ENCODE peak calls at places on chromosomes 13 and 19, in five cellular contexts. B, I, W, J and L are unnamed samples.

GRCh38 chr13:94122300-94122699 is 357.2 kb downstream of the DCT start:
- DNase-seq in J (no peak), W (no peak), B (no peak), I (peak; percentile 29), L (no peak)

GRCh38 chr19:55546822-55547614 is 1.7 kb upstream of the SBK3 start:
- DNase-seq in B (peak; percentile 46), W (peak; percentile 84), I (peak; percentile 92), J (peak; percentile 86), L (peak; percentile 86)

GRCh38 chr19:15249912-15250634 is 17.8 kb upstream of the EPHX3 start:
- DNase-seq in B (peak; percentile 42), I (no peak), W (peak; percentile 95), J (peak; percentile 95), L (peak; percentile 70)

GRCh38 chr13:46372071-46372470 is 15.0 kb downstream of the RUBCNL start:
- DNase-seq in W (no peak), I (no peak), J (no peak), B (no peak), L (no peak)

GRCh38 chr19:1571358-1571757 is 3.2 kb upstream of the MEX3D start:
- DNase-seq in B (no peak), J (no peak), I (no peak), W (no peak), L (no peak)

GRCh38 chr13:112207124-112207523 is 140.2 kb downstream of the SOX1 start:
- DNase-seq in I (no peak), J (no peak), B (no peak), W (no peak), L (no peak)

GRCh38 chr13:30696278-30697176 is 38.8 kb upstream of the ALOX5AP start:
- DNase-seq in J (peak; percentile 77), B (peak; percentile 41), I (no peak), W (peak; percentile 36), L (peak; percentile 64)

GRCh38 chr19:1832046-1832663 is 16.1 kb downstream of the REXO1 start:
- DNase-seq in B (no peak), J (no peak), W (no peak), I (no peak), L (no peak)

GRCh38 chr13:111503376-111503775 is 182.9 kb downstream of the TEX29 start:
- DNase-seq in J (no peak), W (no peak), I (no peak), B (no peak), L (no peak)

GRCh38 chr19:48629599-48630288 is 7.4 kb downstream of the DBP start:
- DNase-seq in J (peak; percentile 77), B (peak; percentile 92), I (no peak), W (no peak), L (peak; percentile 77)

GRCh38 chr19:45901912-45902650 is at the start of gene MYPOP:
- DNase-seq in W (no peak), I (no peak), J (no peak), B (no peak), L (no peak)

GRCh38 chr13:113044431-113045114 is 61.0 kb upstream of the F7 start:
- DNase-seq in B (no peak), J (no peak), I (no peak), W (no peak), L (no peak)

GRCh38 chr19:40614595-40615411 is 13.6 kb downstream of the LTBP4 start:
- DNase-seq in W (peak; percentile 99), I (peak; percentile 79), J (peak; percentile 93), B (peak; percentile 99), L (peak; percentile 81)

GRCh38 chr13:91144054-91144453 is 203.4 kb upstream of the MIR17HG start:
- DNase-seq in W (no peak), J (peak; percentile 62), B (no peak), I (no peak), L (no peak)

GRCh38 chr13:43991773-43992201 is 112.1 kb downstream of the LACC1 start:
- DNase-seq in W (no peak), I (peak; percentile 14), J (no peak), B (no peak), L (no peak)

GRCh38 chr19:3494051-3494450 is 6.4 kb downstream of the DOHH start:
- DNase-seq in W (no peak), I (no peak), B (no peak), J (no peak), L (no peak)

GRCh38 chr19:6501740-6502648 is at the start of gene TUBB4A:
- DNase-seq in B (no peak), W (no peak), J (no peak), I (peak; percentile 17), L (peak; percentile 63)

GRCh38 chr13:102800145-102801041 is 1.5 kb downstream of the BIVM start:
- DNase-seq in W (peak; percentile 68), J (peak; percentile 88), B (peak; percentile 91), I (peak; percentile 72), L (peak; percentile 93)

GRCh38 chr13:75365724-75366173 is 116.2 kb downstream of the TBC1D4 start:
- DNase-seq in W (peak; percentile 86), J (no peak), B (no peak), I (peak; percentile 92), L (no peak)

GRCh38 chr19:55545913-55546495 is 661 bp upstream of the SBK3 start:
- DNase-seq in B (no peak), W (no peak), J (no peak), I (no peak), L (peak; percentile 86)

GRCh38 chr19:28960986-28961705 is 251.8 kb downstream of the UQCRFS1 start:
- DNase-seq in J (no peak), W (peak; percentile 73), I (no peak), B (no peak), L (no peak)

GRCh38 chr13:23656637-23657036 is 86.4 kb downstream of the TNFRSF19 start:
- DNase-seq in I (no peak), J (no peak), W (peak; percentile 98), B (no peak), L (no peak)

GRCh38 chr13:110259651-110260050 is 47.3 kb downstream of the COL4A1 start:
- DNase-seq in J (no peak), B (no peak), W (no peak), I (no peak), L (no peak)

GRCh38 chr19:17090501-17091074 is 15.0 kb downstream of the MYO9B start:
- DNase-seq in I (no peak), J (no peak), B (no peak), W (peak; percentile 60), L (no peak)
- H3K4me1 ChIP-seq in I (no peaks in the 10 kb centered on the region), J (peaks cover 44% of the 10 kb centered on the region), B (peaks cover 4% of the 10 kb centered on the region), W (peaks cover 32% of the 10 kb centered on the region), L (peaks cover 7% of the 10 kb centered on the region)

GRCh38 chr13:33640832-33641231 is 177.1 kb upstream of the RFC3 start:
- DNase-seq in I (no peak), W (peak; percentile 18), J (no peak), B (no peak), L (no peak)

GRCh38 chr13:33639640-33640080 is 178.3 kb upstream of the RFC3 start:
- DNase-seq in W (no peak), J (no peak), I (peak; percentile 39), B (no peak), L (no peak)

GRCh38 chr13:33645591-33646554 is 172.1 kb upstream of the RFC3 start:
- DNase-seq in W (no peak), J (no peak), B (no peak), I (no peak), L (no peak)

GRCh38 chr13:33644607-33645543 is 173.1 kb upstream of the RFC3 start:
- DNase-seq in W (peak; percentile 4), I (peak; percentile 36), J (no peak), B (no peak), L (peak; percentile 28)

GRCh38 chr13:33642374-33643065 is 175.4 kb upstream of the RFC3 start:
- DNase-seq in B (no peak), I (peak; percentile 32), W (peak; percentile 72), J (no peak), L (peak; percentile 75)
- H3K4me1 ChIP-seq in B (no peaks in the 10 kb centered on the region), I (peaks cover 15% of the 10 kb centered on the region), W (peaks cover 25% of the 10 kb centered on the region), J (peaks cover 7% of the 10 kb centered on the region), L (peaks cover 12% of the 10 kb centered on the region)

DNA sequence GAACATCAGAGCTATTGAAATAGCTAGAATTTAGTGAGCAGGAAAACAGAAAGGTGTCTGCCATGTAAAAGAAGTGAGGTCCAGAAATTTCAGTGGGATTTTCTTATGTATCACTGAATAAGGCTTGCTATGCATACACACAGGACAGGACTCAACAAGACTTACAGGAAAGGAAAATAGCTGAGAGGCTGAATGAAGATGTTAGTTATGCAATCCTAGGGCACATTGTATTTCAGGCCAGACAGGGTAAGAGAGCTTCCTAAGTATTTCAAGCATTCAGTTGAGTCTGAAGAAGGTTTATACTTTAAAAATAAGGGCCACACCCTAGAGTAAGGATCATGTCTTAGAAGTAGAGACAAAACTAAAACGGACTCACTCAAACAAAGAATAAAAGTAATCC is 419.9 kb upstream of the PRR20A start:
- DNase-seq in W (no peak), I (no peak), J (no peak), B (no peak), L (no peak)
- H3K4me1 ChIP-seq in W (no peaks in the 10 kb centered on the region), I (peaks cover 8% of the 10 kb centered on the region), J (no peaks in the 10 kb centered on the region), B (no peaks in the 10 kb centered on the region), L (no peaks in the 10 kb centered on the region)

DNA sequence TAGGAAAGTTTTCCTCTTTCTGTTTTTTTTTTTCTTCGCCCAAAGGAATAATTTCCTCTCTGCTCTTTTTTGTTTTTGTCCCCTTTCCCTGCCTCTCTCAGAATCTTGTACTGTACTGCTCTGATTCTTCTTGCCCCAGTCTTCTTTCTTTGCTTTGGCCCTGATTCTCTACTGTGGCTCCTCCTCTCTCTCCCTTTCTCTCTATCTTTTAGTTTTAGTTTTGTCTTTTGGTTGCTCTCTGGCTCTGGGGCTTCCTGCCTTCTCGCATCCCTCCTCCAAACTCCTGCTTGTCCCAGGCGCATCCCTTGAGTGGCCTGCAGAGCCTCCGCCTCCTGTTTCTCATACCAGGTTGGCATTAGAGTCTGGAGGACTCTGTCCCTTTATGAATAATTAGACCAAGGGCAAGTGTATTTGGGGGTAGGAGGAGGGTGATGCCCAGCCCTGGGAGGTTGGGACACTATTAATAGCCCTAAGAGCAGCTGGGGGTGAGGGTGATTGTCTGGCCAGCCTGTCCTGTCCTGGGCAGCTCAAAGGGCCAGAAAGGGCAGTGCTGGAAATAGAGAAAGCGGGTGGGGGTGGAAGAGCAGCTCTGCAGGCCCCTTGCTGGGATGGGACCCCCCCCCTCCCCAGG is 39.1 kb downstream of the LYL1 start:
- DNase-seq in B (no peak), W (no peak), I (no peak), J (peak; percentile 87), L (peak; percentile 88)
- H3K4me1 ChIP-seq in B (peaks cover 10% of the 10 kb centered on the region), W (peaks cover 22% of the 10 kb centered on the region), I (peaks cover 14% of the 10 kb centered on the region), J (peaks cover 95% of the 10 kb centered on the region), L (peaks cover 96% of the 10 kb centered on the region)

GRCh38 chr13:99218126-99218525 is 17.5 kb downstream of the UBAC2 start:
- DNase-seq in B (no peak), J (no peak), I (no peak), W (no peak), L (no peak)
- H3K4me1 ChIP-seq in B (no peaks in the 10 kb centered on the region), J (peaks cover 12% of the 10 kb centered on the region), I (no peaks in the 10 kb centered on the region), W (peaks cover 6% of the 10 kb centered on the region), L (peaks cover 71% of the 10 kb centered on the region)

GRCh38 chr19:4714016-4714415 is 9.6 kb downstream of the DPP9 start:
- DNase-seq in J (no peak), W (no peak), B (no peak), I (no peak), L (no peak)
- H3K4me1 ChIP-seq in J (peaks cover 17% of the 10 kb centered on the region), W (peaks cover 15% of the 10 kb centered on the region), B (no peaks in the 10 kb centered on the region), I (peaks cover 56% of the 10 kb centered on the region), L (peaks cover 55% of the 10 kb centered on the region)